ENCODE peak calls at places on chromosomes 13 and 19, in ten cellular contexts. O is transverse colon; A is ACHN; N is suprapubic skin; D is activated effector memory CD4-positive, alpha-beta T cell treated with anti-CD3 and anti-CD28 coated beads, Interleukin-2, amount 50 U/mL, for 16 hours; H is NCI-H69; Z is body of pancreas; W is COR-L47; P is stromal cell of bone marrow; T is activated T-helper 1 cell treated with Interleukin-2 at 50 U/mL for 16 hours. V is an unnamed sample.

GRCh38 chr13:26458196-26458734 is 99.2 kb upstream of the WASF3 start:
- DNase-seq in P (no peak), O (no peak), H (no peak), W (no peak), A (no peak), N (no peak), T (no peak), Z (no peak), D (no peak), V (no peak)

GRCh38 chr13:25911020-25911419 is 140.8 kb downstream of the SHISA2 start:
- DNase-seq in W (peak; percentile 75), D (no peak), A (no peak), T (no peak), Z (no peak), P (no peak), H (no peak), O (no peak), N (no peak), V (no peak)

GRCh38 chr13:38872693-38873092 is 117.9 kb downstream of the STOML3 start:
- DNase-seq in A (peak; percentile 74), W (peak; percentile 67), N (no peak), H (peak; percentile 73), O (peak; percentile 11), P (no peak), D (no peak), T (no peak), Z (peak; percentile 45), V (no peak)

GRCh38 chr13:34678154-34678553 is 263.9 kb upstream of the NBEA start:
- DNase-seq in P (no peak), Z (no peak), D (no peak), T (no peak), N (no peak), H (no peak), O (no peak), W (no peak), A (no peak), V (no peak)

GRCh38 chr13:97435794-97436193 is 1.8 kb downstream of the RAP2A start:
- DNase-seq in N (no peak), A (no peak), P (no peak), Z (no peak), H (peak; percentile 50), O (no peak), D (no peak), T (no peak), W (no peak), V (peak; percentile 7)

GRCh38 chr13:97141564-97142005 is 80.5 kb upstream of the MBNL2 start:
- DNase-seq in W (peak; percentile 24), P (peak; percentile 64), N (no peak), O (peak; percentile 88), Z (peak; percentile 72), D (no peak), H (peak; percentile 95), T (no peak), A (peak; percentile 87), V (peak; percentile 99)

GRCh38 chr19:37218592-37218935 is 550 bp downstream of the ZNF383 start:
- DNase-seq in P (peak; percentile 37), W (no peak), T (no peak), O (no peak), A (no peak), N (no peak), Z (no peak), D (peak; percentile 65), H (no peak), V (no peak)

GRCh38 chr13:40146063-40146462 is 490.6 kb downstream of the COG6 start:
- DNase-seq in Z (no peak), D (no peak), T (no peak), H (no peak), N (no peak), A (no peak), P (no peak), W (no peak), O (no peak), V (no peak)

GRCh38 chr19:35142531-35143230 is 374 bp upstream of the FXYD7 start:
- DNase-seq in T (peak; percentile 68), P (no peak), D (peak; percentile 91), A (peak; percentile 59), N (no peak), Z (peak; percentile 87), W (peak; percentile 31), O (peak; percentile 67), H (peak; percentile 79), V (peak; percentile 13)

GRCh38 chr13:50994651-50995050 is 85.1 kb downstream of the RNASEH2B start:
- DNase-seq in A (no peak), W (no peak), Z (no peak), P (no peak), T (no peak), H (peak; percentile 95), O (no peak), N (no peak), D (no peak), V (no peak)

GRCh38 chr19:5957132-5957531 is 20.8 kb downstream of the RANBP3 start:
- DNase-seq in W (peak; percentile 34), O (no peak), Z (no peak), D (no peak), P (no peak), A (no peak), H (peak; percentile 92), N (no peak), T (no peak), V (peak; percentile 62)

GRCh38 chr19:13078897-13079541 is 23.6 kb downstream of the LYL1 start:
- DNase-seq in N (no peak), H (peak; percentile 84), A (no peak), T (no peak), D (no peak), Z (no peak), O (peak; percentile 64), W (peak; percentile 51), P (no peak), V (peak; percentile 44)

GRCh38 chr19:23075031-23075733 is 41.6 kb upstream of the ZNF730 start:
- DNase-seq in A (peak; percentile 2), D (no peak), P (peak; percentile 13), Z (peak; percentile 43), O (peak; percentile 19), N (peak; percentile 80), W (peak; percentile 3), H (no peak), T (no peak), V (peak; percentile 1)

GRCh38 chr19:33628921-33629825 is 7.4 kb downstream of the CHST8 start:
- DNase-seq in P (no peak), T (no peak), N (peak; percentile 52), Z (no peak), A (no peak), O (no peak), D (no peak), W (no peak), H (no peak), V (no peak)

GRCh38 chr13:111908391-111908790 is 158.6 kb upstream of the SOX1 start:
- DNase-seq in H (no peak), D (peak; percentile 28), P (no peak), A (no peak), Z (no peak), O (no peak), W (no peak), T (no peak), N (peak; percentile 71), V (no peak)

GRCh38 chr19:38713227-38713649 is 31.0 kb downstream of the CAPN12 start:
- DNase-seq in D (no peak), H (no peak), N (no peak), Z (peak; percentile 82), W (no peak), O (peak; percentile 41), T (no peak), A (no peak), P (no peak), V (no peak)

GRCh38 chr19:1768248-1768647 is 14.9 kb downstream of the ONECUT3 start:
- DNase-seq in T (no peak), N (no peak), P (no peak), D (no peak), Z (no peak), H (peak; percentile 43), O (peak; percentile 20), W (no peak), A (no peak), V (no peak)

GRCh38 chr13:25267715-25268114 is 19.6 kb downstream of the MTMR6 start:
- DNase-seq in P (no peak), O (no peak), Z (no peak), W (no peak), T (no peak), N (no peak), H (no peak), A (peak; percentile 22), D (no peak), V (no peak)

GRCh38 chr13:97273341-97273831 is 51.3 kb downstream of the MBNL2 start:
- DNase-seq in A (no peak), O (no peak), Z (no peak), D (no peak), T (no peak), N (no peak), P (no peak), H (no peak), W (no peak), V (no peak)

GRCh38 chr13:71625183-71625582 is 241.8 kb downstream of the DACH1 start:
- DNase-seq in A (no peak), Z (no peak), D (no peak), O (no peak), T (no peak), N (no peak), P (no peak), H (peak; percentile 73), W (no peak), V (no peak)

GRCh38 chr19:13610042-13610691 is 103.9 kb upstream of the CACNA1A start:
- DNase-seq in Z (peak; percentile 34), N (no peak), P (no peak), A (no peak), O (peak; percentile 21), H (peak; percentile 100), D (no peak), T (no peak), W (peak; percentile 100), V (peak; percentile 27)

GRCh38 chr19:28242317-28242927 is 970.5 kb downstream of the UQCRFS1 start:
- DNase-seq in A (peak; percentile 30), T (no peak), Z (peak; percentile 22), N (no peak), H (peak; percentile 3), D (no peak), O (peak; percentile 8), P (peak; percentile 19), W (no peak), V (no peak)

GRCh38 chr13:83211301-83211700 is 671.0 kb downstream of the SLITRK1 start:
- DNase-seq in N (no peak), D (no peak), H (no peak), Z (no peak), O (no peak), W (no peak), P (no peak), T (no peak), A (no peak), V (no peak)

GRCh38 chr13:32246468-32246867 is 68.7 kb downstream of the ZAR1L start:
- DNase-seq in H (peak; percentile 58), W (peak; percentile 46), T (no peak), N (no peak), Z (peak; percentile 51), O (peak; percentile 61), P (peak; percentile 55), D (peak; percentile 72), A (peak; percentile 64), V (peak; percentile 61)

GRCh38 chr19:10508707-10509106 is 5.6 kb upstream of the KEAP1 start:
- DNase-seq in N (no peak), Z (no peak), A (no peak), H (no peak), O (no peak), W (no peak), T (no peak), P (no peak), D (no peak), V (no peak)

GRCh38 chr19:46788101-46788967 is at the start of gene SLC1A5:
- DNase-seq in A (peak; percentile 94), T (peak; percentile 93), P (peak; percentile 92), Z (peak; percentile 97), O (peak; percentile 98), W (peak; percentile 78), D (peak; percentile 100), H (peak; percentile 93), N (peak; percentile 99), V (peak; percentile 88)

GRCh38 chr13:36907801-36908200 is 12.2 kb downstream of the SMAD9 start:
- DNase-seq in N (no peak), D (no peak), W (no peak), A (no peak), T (no peak), P (no peak), Z (no peak), H (peak; percentile 75), O (no peak), V (no peak)

GRCh38 chr19:34096020-34096915 is 76.0 kb upstream of the LSM14A start:
- DNase-seq in T (no peak), P (peak; percentile 18), H (peak; percentile 74), Z (no peak), A (peak; percentile 51), D (no peak), N (no peak), W (peak; percentile 44), O (no peak), V (peak; percentile 52)